ENCODE peak calls at places on chromosomes 5 and 9, in five cellular contexts. R is cardiac fibroblast, J is SW 1271, K is NCI-H1930, Y is spleen. M is an unnamed sample.

GRCh38 chr5:61275841-61276240 is 56.2 kb upstream of the ZSWIM6 start:
- DNase-seq in R (peak), J (no peak), Y (peak), K (no peak), M (peak)

GRCh38 chr9:15264918-15265317 is 42.1 kb downstream of the TTC39B start:
- DNase-seq in R (no peak), J (no peak), Y (no peak), K (no peak), M (no peak)

GRCh38 chr5:175746851-175747250 is 89.0 kb downstream of the HRH2 start:
- DNase-seq in J (no peak), R (peak), K (no peak), Y (no peak), M (no peak)

GRCh38 chr5:2698581-2698980 is 52.9 kb downstream of the IRX2 start:
- DNase-seq in J (no peak), K (no peak), Y (no peak), R (no peak), M (no peak)

GRCh38 chr5:75363111-75363510 is 26.1 kb downstream of the HMGCR start:
- DNase-seq in K (no peak), J (no peak), Y (no peak), R (no peak), M (no peak)

GRCh38 chr5:114407783-114408182 is 45.9 kb downstream of the KCNN2 start:
- DNase-seq in R (no peak), J (no peak), Y (no peak), K (no peak), M (no peak)

GRCh38 chr9:35755071-35755470 is 995 bp upstream of the MSMP start:
- DNase-seq in Y (no peak), K (no peak), R (no peak), J (no peak), M (no peak)

GRCh38 chr5:127206320-127207113 is 84.1 kb upstream of the MEGF10 start:
- DNase-seq in Y (no peak), K (no peak), J (no peak), R (peak), M (no peak)

GRCh38 chr9:131960805-131961495 is 118.7 kb downstream of the MED27 start:
- DNase-seq in R (no peak), J (no peak), K (no peak), Y (no peak), M (no peak)

GRCh38 chr5:109161914-109162683 is 247.7 kb downstream of the PJA2 start:
- DNase-seq in J (no peak), R (peak), K (no peak), Y (no peak), M (no peak)

GRCh38 chr9:77556396-77556795 is 91.7 kb downstream of the GNA14 start:
- DNase-seq in K (no peak), R (peak), Y (no peak), J (no peak), M (no peak)

GRCh38 chr5:37966291-37966690 is 126.5 kb upstream of the GDNF start:
- DNase-seq in R (no peak), J (no peak), K (no peak), Y (no peak), M (no peak)

GRCh38 chr5:140546851-140547507 is 483 bp upstream of the EIF4EBP3 start:
- DNase-seq in R (peak), K (no peak), Y (peak), J (no peak), M (no peak)

GRCh38 chr9:77952641-77953341 is 78.8 kb downstream of the GNAQ start:
- DNase-seq in K (no peak), J (no peak), Y (no peak), R (peak), M (no peak)

GRCh38 chr9:117205806-117206205 is 209.1 kb downstream of the ASTN2 start:
- DNase-seq in J (no peak), K (no peak), R (peak), Y (no peak), M (no peak)

M was measured in breast epithelium.